ENCODE peak calls at places on chromosomes 16 and 17, in four cellular contexts. W, I, Q and Z are unnamed samples.

GRCh38 chr17:50283246-50283645 is 9.0 kb downstream of the TMEM92 start:
- DNase-seq in W (no peak), I (no peak), Q (no peak), Z (no peak)

GRCh38 chr16:78704421-78704820 is 605.0 kb downstream of the WWOX start:
- DNase-seq in W (no peak), I (no peak), Q (no peak), Z (no peak)

GRCh38 chr16:3645108-3645503 is 9.4 kb upstream of the DNASE1 start:
- DNase-seq in W (peak), I (peak), Q (no peak), Z (no peak)

GRCh38 chr17:6666077-6666521 is 14.5 kb downstream of the C17orf100 start:
- DNase-seq in W (peak), I (peak), Q (no peak), Z (no peak)

GRCh38 chr17:44210342-44211192 is 8.9 kb downstream of the UBTF start:
- DNase-seq in W (peak), I (peak), Q (peak), Z (peak)

GRCh38 chr17:44564429-44564828 is 7.1 kb downstream of the FZD2 start:
- DNase-seq in W (no peak), I (no peak), Q (no peak), Z (no peak)

GRCh38 chr17:64148699-64149098 is 18.8 kb upstream of the ERN1 start:
- DNase-seq in W (no peak), I (peak), Q (no peak), Z (no peak)

GRCh38 chr17:57986841-57987581 is 1.0 kb downstream of the VEZF1 start:
- DNase-seq in W (peak), I (peak), Q (peak), Z (peak)

GRCh38 chr16:2769100-2769529 is 8.0 kb downstream of the ELOB start:
- DNase-seq in W (no peak), I (no peak), Q (no peak), Z (no peak)

GRCh38 chr17:57914274-57915147 is 40.7 kb downstream of the CUEDC1 start:
- DNase-seq in W (no peak), I (no peak), Q (no peak), Z (no peak)

GRCh38 chr17:55434721-55435120 is 13.1 kb upstream of the MMD start:
- DNase-seq in W (no peak), I (no peak), Q (no peak), Z (no peak)

GRCh38 chr17:28937044-28937729 is 14.1 kb downstream of the PHF12 start:
- DNase-seq in W (peak), I (no peak), Q (no peak), Z (no peak)

GRCh38 chr17:78734841-78735641 is 47.0 kb downstream of the CYTH1 start:
- DNase-seq in W (no peak), I (peak), Q (no peak), Z (no peak)

GRCh38 chr17:927611-928461 is 51.7 kb downstream of the NXN start:
- DNase-seq in W (no peak), I (no peak), Q (no peak), Z (no peak)

GRCh38 chr16:69762843-69763556 is 868 bp downstream of the WWP2 start:
- DNase-seq in W (no peak), I (no peak), Q (no peak), Z (no peak)

GRCh38 chr17:76833034-76833689 is 35.0 kb upstream of the MGAT5B start:
- DNase-seq in W (no peak), I (no peak), Q (no peak), Z (no peak)

GRCh38 chr17:76834889-76835288 is 33.3 kb upstream of the MGAT5B start:
- DNase-seq in W (no peak), I (no peak), Q (no peak), Z (no peak)

GRCh38 chr17:76831316-76831715 is 36.9 kb upstream of the MGAT5B start:
- DNase-seq in W (no peak), I (no peak), Q (no peak), Z (no peak)

DNA sequence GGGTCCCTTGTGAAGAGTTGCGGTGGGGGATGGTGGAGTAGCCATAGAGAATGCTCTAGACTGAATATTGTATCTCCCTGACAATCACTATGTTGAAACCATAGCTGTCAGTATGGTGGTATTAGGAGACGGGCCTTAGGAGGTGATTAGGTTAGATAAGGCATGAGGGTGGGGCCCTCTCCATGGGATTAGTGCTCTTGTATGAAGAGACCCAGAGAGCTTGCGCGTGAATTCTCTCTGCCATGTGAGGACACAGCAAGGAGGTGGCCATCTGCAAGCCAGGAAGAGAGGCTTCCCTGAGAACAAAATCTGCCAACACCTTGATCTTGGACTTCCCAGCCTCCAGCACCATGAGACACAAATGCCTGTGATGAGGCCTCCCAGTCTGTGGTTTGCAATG is 34.5 kb upstream of the MGAT5B start:
- DNase-seq in W (no peak), I (no peak), Q (no peak), Z (no peak)
- H3K4me3 ChIP-seq in W (no peak), I (no peak), Q (no peak), Z (no peak)

GRCh38 chr17:77371117-77371887 is 230.5 kb downstream of the SEC14L1 start:
- DNase-seq in W (no peak), I (no peak), Q (no peak), Z (no peak)
- H3K4me3 ChIP-seq in W (no peak), I (no peak), Q (peak), Z (no peak)

GRCh38 chr17:74780443-74781238 is 4.5 kb upstream of the NAT9 start:
- DNase-seq in W (no peak), I (no peak), Q (no peak), Z (no peak)
- H3K4me3 ChIP-seq in W (no peak), I (no peak), Q (peak), Z (peak)

DNA sequence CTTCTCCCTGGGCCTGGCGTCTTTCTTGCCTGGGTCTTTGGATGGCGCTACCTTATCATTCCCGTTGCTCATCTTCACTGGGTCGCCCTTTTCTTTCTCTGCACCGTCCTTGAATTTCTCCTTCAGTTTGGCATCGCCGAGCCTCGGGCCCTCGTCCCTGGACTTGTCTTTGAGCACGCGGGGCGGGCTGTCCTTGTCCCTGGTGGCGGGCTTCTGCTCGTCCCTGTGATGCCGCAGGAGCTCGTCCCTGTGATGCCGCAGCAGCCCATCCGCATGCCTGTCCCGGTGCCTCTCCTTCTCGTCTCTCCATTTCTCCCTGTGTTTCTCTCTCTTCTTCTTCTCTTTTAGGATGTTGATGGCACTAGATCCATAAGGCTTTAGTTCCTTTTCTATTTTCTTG is 64.3 kb downstream of the ZNF778 start:
- DNase-seq in W (no peak), I (no peak), Q (no peak), Z (no peak)
- H3K4me3 ChIP-seq in W (no peak), I (no peak), Q (no peak), Z (no peak)

GRCh38 chr16:14304891-14305459 is 233.9 kb downstream of the MRTFB start:
- DNase-seq in W (no peak), I (no peak), Q (no peak), Z (no peak)
- H3K4me3 ChIP-seq in W (peak), I (no peak), Q (no peak), Z (no peak)

GRCh38 chr16:87183647-87184046 is 133.5 kb downstream of the C16orf95 start:
- DNase-seq in W (no peak), I (no peak), Q (no peak), Z (no peak)

GRCh38 chr16:87186876-87187533 is 130.2 kb downstream of the C16orf95 start:
- DNase-seq in W (no peak), I (no peak), Q (no peak), Z (no peak)

GRCh38 chr16:87185983-87186382 is 131.2 kb downstream of the C16orf95 start:
- DNase-seq in W (no peak), I (no peak), Q (no peak), Z (no peak)

GRCh38 chr16:87186440-87186839 is 130.8 kb downstream of the C16orf95 start:
- DNase-seq in W (no peak), I (no peak), Q (no peak), Z (no peak)

DNA sequence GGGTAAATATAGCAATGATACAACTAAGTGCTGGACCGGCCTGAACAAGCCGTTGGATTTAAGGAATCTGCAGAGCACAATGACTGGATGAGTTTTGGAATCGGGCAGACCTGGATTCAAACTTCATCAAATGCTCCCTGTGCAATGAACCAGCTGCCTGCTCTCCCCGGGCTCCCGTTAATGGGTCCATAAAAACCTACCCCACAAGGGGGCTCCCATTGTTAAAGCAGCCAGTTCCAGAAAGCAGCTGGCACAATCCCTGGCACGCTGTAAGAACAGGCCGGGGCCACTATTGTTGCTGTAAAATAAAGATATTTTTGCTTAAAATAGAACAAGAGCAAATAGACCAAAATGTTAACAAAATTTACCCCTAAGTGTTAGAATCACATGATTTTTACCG is 131.9 kb downstream of the C16orf95 start:
- DNase-seq in W (no peak), I (no peak), Q (no peak), Z (no peak)
- H3K4me3 ChIP-seq in W (no peak), I (no peak), Q (no peak), Z (no peak)

GRCh38 chr16:46973457-46974324 is at the start of gene DNAJA2:
- DNase-seq in W (peak), I (peak), Q (peak), Z (peak)

GRCh38 chr16:46975165-46975564 is 1.7 kb upstream of the DNAJA2 start:
- DNase-seq in W (no peak), I (no peak), Q (no peak), Z (no peak)

GRCh38 chr16:46975908-46976470 is 2.5 kb upstream of the DNAJA2 start:
- DNase-seq in W (no peak), I (no peak), Q (no peak), Z (no peak)

GRCh38 chr16:46972971-46973456 is 460 bp downstream of the DNAJA2 start:
- DNase-seq in W (peak), I (peak), Q (peak), Z (no peak)

DNA sequence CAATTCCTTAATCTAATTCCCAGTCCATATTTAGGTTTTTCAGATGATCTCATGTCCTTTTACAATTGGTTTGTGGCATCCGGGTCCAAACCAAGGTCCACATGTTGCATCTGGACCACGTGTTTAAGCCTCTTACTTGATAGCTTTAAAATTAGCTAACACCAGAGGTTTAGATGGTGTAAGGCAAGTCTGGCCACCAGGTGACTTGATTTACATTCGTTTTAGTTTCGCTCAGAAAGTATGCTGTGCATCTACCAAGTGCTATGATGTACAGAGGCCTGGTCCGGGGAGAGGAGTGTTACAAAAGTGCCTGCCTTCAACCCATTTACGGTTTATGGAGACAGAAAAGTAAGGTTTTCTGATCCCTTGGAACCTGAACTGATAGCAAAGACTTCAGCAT is 878 bp upstream of the DNAJA2 start:
- DNase-seq in W (no peak), I (peak), Q (no peak), Z (no peak)
- H3K4me3 ChIP-seq in W (peak), I (no peak), Q (peak), Z (no peak)